ENCODE peak calls at places on chromosomes 1 and 21, in seven cellular contexts. U is Kasumi-1; T is activated T-helper 1 cell treated with anti-CD3 and anti-CD28 coated beads, Interleukin-12 subunit alpha, Interleukin-12 subunit beta, Interleukin-2, Interleukin-4 antibody, amounts not matched to agents 30 ng/mL and 10 ng/mL and 1 ng/mL, durations not matched to agents 14 hours and 24 hours and 36 hours; L is heart right ventricle; K is K562; I is fibroblast of gingiva; G is heart left ventricle. X is an unnamed sample.
A peak's percentile ranks its signal among the peaks of the same experiment; 100 is the strongest.

GRCh38 chr1:224245188-224245587 is 62.1 kb downstream of the DEGS1 start:
- DNase-seq in U (peak; percentile 68), T (no peak), L (peak; percentile 67), K (no peak), I (peak; percentile 43), G (peak; percentile 81), X (peak; percentile 5)

GRCh38 chr1:114282751-114283403 is 129.2 kb upstream of the SYT6 start:
- DNase-seq in U (peak; percentile 90), T (peak; percentile 64), L (peak; percentile 91), K (peak; percentile 92), I (peak; percentile 81), G (peak; percentile 91), X (peak; percentile 70)

GRCh38 chr21:45323487-45324380 is 36.0 kb upstream of the POFUT2 start:
- DNase-seq in U (no peak), T (no peak), L (no peak), K (no peak), I (peak; percentile 59), G (peak; percentile 51), X (no peak)

GRCh38 chr1:10692401-10693021 is 103.9 kb downstream of the CASZ1 start:
- DNase-seq in U (peak; percentile 35), T (peak; percentile 31), L (peak; percentile 40), K (peak; percentile 69), I (no peak), G (no peak), X (peak; percentile 46)

GRCh38 chr1:82485591-82486369 is 685.0 kb downstream of the ADGRL2 start:
- DNase-seq in U (no peak), T (no peak), L (peak; percentile 41), K (no peak), I (peak; percentile 67), G (no peak), X (no peak)

GRCh38 chr1:94919241-94920030 is 7.5 kb downstream of the CNN3 start:
- DNase-seq in U (no peak), T (no peak), L (no peak), K (no peak), I (peak; percentile 65), G (no peak), X (no peak)

GRCh38 chr1:30318413-30318812 is 405.0 kb downstream of the MATN1 start:
- DNase-seq in U (no peak), T (no peak), L (no peak), K (peak; percentile 45), I (no peak), G (no peak), X (no peak)

GRCh38 chr1:157523774-157524501 is 28.4 kb downstream of the FCRL5 start:
- DNase-seq in U (no peak), T (no peak), L (no peak), K (no peak), I (no peak), G (no peak), X (no peak)

GRCh38 chr1:108049083-108049819 is 84.3 kb upstream of the VAV3 start:
- DNase-seq in U (peak; percentile 90), T (no peak), L (peak; percentile 36), K (peak; percentile 37), I (peak; percentile 68), G (peak; percentile 61), X (peak; percentile 11)

GRCh38 chr1:197664391-197664790 is 110.9 kb downstream of the DENND1B start:
- DNase-seq in U (no peak), T (no peak), L (no peak), K (no peak), I (no peak), G (no peak), X (no peak)

GRCh38 chr1:41122851-41123518 is 101.5 kb upstream of the SLFNL1 start:
- DNase-seq in U (peak; percentile 53), T (no peak), L (no peak), K (peak; percentile 23), I (peak; percentile 86), G (no peak), X (no peak)

GRCh38 chr1:160101037-160101716 is 2.8 kb upstream of the IGSF8 start:
- DNase-seq in U (peak; percentile 94), T (peak; percentile 44), L (peak; percentile 91), K (peak; percentile 89), I (peak; percentile 42), G (peak; percentile 89), X (peak; percentile 57)

GRCh38 chr1:202961220-202961880 is 3.2 kb upstream of the ADIPOR1 start:
- DNase-seq in U (no peak), T (no peak), L (no peak), K (no peak), I (no peak), G (no peak), X (no peak)

GRCh38 chr1:53890522-53890941 is 935 bp upstream of the YIPF1 start:
- DNase-seq in U (no peak), T (no peak), L (no peak), K (no peak), I (no peak), G (no peak), X (no peak)

GRCh38 chr1:61043010-61043820 is 39.1 kb upstream of the NFIA start:
- DNase-seq in U (no peak), T (peak; percentile 71), L (peak; percentile 91), K (no peak), I (peak; percentile 70), G (peak; percentile 95), X (peak; percentile 72)

GRCh38 chr1:19390901-19391595 is 78.9 kb downstream of the SLC66A1 start:
- DNase-seq in U (peak; percentile 70), T (peak; percentile 46), L (peak; percentile 73), K (peak; percentile 60), I (peak; percentile 85), G (no peak), X (peak; percentile 55)

GRCh38 chr1:146036990-146037646 is 15.6 kb upstream of the HJV start:
- DNase-seq in U (peak; percentile 86), T (peak; percentile 70), L (peak; percentile 83), K (peak; percentile 42), I (peak; percentile 88), G (peak; percentile 81), X (peak; percentile 68)

GRCh38 chr1:118116401-118116800 is 68.6 kb downstream of the SPAG17 start:
- DNase-seq in U (no peak), T (no peak), L (no peak), K (no peak), I (no peak), G (no peak), X (no peak)

GRCh38 chr1:24874611-24875225 is 55.4 kb downstream of the RUNX3 start:
- DNase-seq in U (no peak), T (no peak), L (no peak), K (no peak), I (no peak), G (no peak), X (no peak)

GRCh38 chr1:182270731-182271130 is 120.9 kb downstream of the GLUL start:
- DNase-seq in U (no peak), T (no peak), L (no peak), K (no peak), I (no peak), G (no peak), X (no peak)

GRCh38 chr21:37006521-37007291 is at the start of gene RIPPLY3:
- DNase-seq in U (peak; percentile 18), T (no peak), L (no peak), K (no peak), I (peak; percentile 5), G (no peak), X (no peak)

GRCh38 chr1:101235696-101236545 is 898 bp upstream of the S1PR1 start:
- DNase-seq in U (no peak), T (peak; percentile 73), L (peak; percentile 50), K (no peak), I (peak; percentile 25), G (peak; percentile 69), X (peak; percentile 71)

GRCh38 chr1:106276856-106277255 is 779.6 kb upstream of the PRMT6 start:
- DNase-seq in U (no peak), T (no peak), L (no peak), K (no peak), I (peak; percentile 68), G (no peak), X (no peak)

GRCh38 chr1:246503341-246503740 is 3.7 kb downstream of the SMYD3 start:
- DNase-seq in U (no peak), T (no peak), L (no peak), K (no peak), I (no peak), G (no peak), X (no peak)

GRCh38 chr1:111481387-111482221 is 7.8 kb downstream of the C1orf162 start:
- DNase-seq in U (peak; percentile 87), T (peak; percentile 31), L (peak; percentile 86), K (peak; percentile 70), I (peak; percentile 64), G (peak; percentile 88), X (peak; percentile 58)

GRCh38 chr1:18723206-18723605 is 92.6 kb downstream of the PAX7 start:
- DNase-seq in U (no peak), T (no peak), L (no peak), K (no peak), I (no peak), G (no peak), X (no peak)

GRCh38 chr1:198179556-198179981 is 22.8 kb downstream of the NEK7 start:
- DNase-seq in U (peak; percentile 80), T (no peak), L (no peak), K (no peak), I (peak; percentile 71), G (no peak), X (no peak)

GRCh38 chr1:47804127-47804526 is 193.1 kb downstream of the TRABD2B start:
- DNase-seq in U (no peak), T (no peak), L (no peak), K (no peak), I (no peak), G (no peak), X (no peak)

GRCh38 chr21:27196651-27197050 is 229.8 kb upstream of the ADAMTS5 start:
- DNase-seq in U (no peak), T (no peak), L (no peak), K (no peak), I (no peak), G (no peak), X (no peak)

GRCh38 chr1:81337226-81337625 is 463.5 kb upstream of the ADGRL2 start:
- DNase-seq in U (no peak), T (no peak), L (no peak), K (no peak), I (no peak), G (no peak), X (no peak)

GRCh38 chr1:110210604-110211502 is 739 bp downstream of the KCNC4 start:
- DNase-seq in U (peak; percentile 55), T (peak; percentile 51), L (peak; percentile 38), K (peak; percentile 86), I (peak; percentile 16), G (peak; percentile 77), X (peak; percentile 38)

GRCh38 chr1:5956022-5956830 is 36.0 kb downstream of the NPHP4 start:
- DNase-seq in U (no peak), T (no peak), L (no peak), K (no peak), I (no peak), G (peak; percentile 37), X (no peak)

GRCh38 chr1:184002071-184002470 is 35.5 kb downstream of the COLGALT2 start:
- DNase-seq in U (no peak), T (no peak), L (peak; percentile 42), K (no peak), I (peak; percentile 38), G (no peak), X (no peak)

GRCh38 chr1:232853994-232854532 is 48.8 kb downstream of the MAP10 start:
- DNase-seq in U (no peak), T (no peak), L (no peak), K (no peak), I (peak; percentile 63), G (no peak), X (no peak)

GRCh38 chr1:20108724-20109123 is 10.6 kb downstream of the PLA2G2D start:
- DNase-seq in U (no peak), T (no peak), L (no peak), K (no peak), I (no peak), G (no peak), X (no peak)

GRCh38 chr1:193060938-193061337 is 1.5 kb downstream of the RO60 start:
- DNase-seq in U (peak; percentile 74), T (no peak), L (no peak), K (no peak), I (no peak), G (no peak), X (no peak)

GRCh38 chr1:111737216-111738132 is 1.7 kb downstream of the INKA2 start:
- DNase-seq in U (peak; percentile 25), T (no peak), L (no peak), K (no peak), I (no peak), G (no peak), X (no peak)

GRCh38 chr1:235270625-235271024 is 57.4 kb downstream of the ARID4B start:
- DNase-seq in U (peak; percentile 36), T (no peak), L (no peak), K (no peak), I (peak; percentile 68), G (no peak), X (no peak)